ENCODE peak calls at places on chromosomes 11 and 22, in seven cellular contexts. Z is SK-N-SH, C is K562, I is HepG2, S is H1, D is HCT116, W is GM12878. Q is an unnamed sample.

GRCh38 chr11:87179621-87180020 is 141.9 kb downstream of the TMEM135 start:
- DNase-seq in I (no peak), D (no peak), C (no peak), S (no peak), W (no peak), Z (no peak), Q (no peak)

GRCh38 chr11:96149743-96150555 is 193.0 kb downstream of the MAML2 start:
- DNase-seq in I (peak), Z (no peak), W (no peak), D (no peak), S (no peak), C (no peak), Q (no peak)

GRCh38 chr11:114026355-114026754 is 33.2 kb upstream of the ZBTB16 start:
- DNase-seq in S (peak), Z (no peak), D (no peak), C (peak), I (peak), W (no peak), Q (peak)

GRCh38 chr11:69970785-69971535 is 107.2 kb upstream of the ANO1 start:
- DNase-seq in I (no peak), S (no peak), D (no peak), C (no peak), Z (no peak), W (no peak), Q (no peak)

GRCh38 chr11:133443361-133443760 is 88.9 kb downstream of the OPCML start:
- DNase-seq in W (no peak), C (no peak), S (no peak), D (no peak), I (no peak), Z (no peak), Q (no peak)

GRCh38 chr11:114061053-114062049 is 1.8 kb downstream of the ZBTB16 start:
- DNase-seq in Z (peak), C (no peak), W (no peak), S (no peak), I (no peak), D (no peak), Q (peak)

GRCh38 chr11:18727499-18728236 is 1.7 kb upstream of the IGSF22 start:
- DNase-seq in I (peak), W (no peak), D (peak), S (no peak), Z (peak), C (peak), Q (peak)

GRCh38 chr11:57321996-57322880 is 2.5 kb downstream of the TNKS1BP1 start:
- DNase-seq in W (no peak), D (peak), I (peak), C (peak), Z (peak), S (no peak), Q (peak)

GRCh38 chr22:22207845-22208564 is 36.6 kb upstream of the VPREB1 start:
- DNase-seq in D (peak), S (peak), W (peak), I (peak), C (peak), Z (peak), Q (peak)

GRCh38 chr22:24039046-24039445 is 27.9 kb downstream of the CABIN1 start:
- DNase-seq in I (no peak), S (no peak), W (no peak), Z (no peak), C (no peak), D (no peak), Q (no peak)

GRCh38 chr11:19892387-19892786 is 179.8 kb downstream of the NAV2 start:
- DNase-seq in Z (no peak), W (no peak), D (no peak), S (no peak), C (no peak), I (no peak), Q (no peak)

GRCh38 chr11:23212829-23213228 is 352.6 kb upstream of the CCDC179 start:
- DNase-seq in W (no peak), S (no peak), C (no peak), D (no peak), Z (no peak), I (no peak), Q (no peak)

GRCh38 chr11:101100601-101101000 is 29.0 kb downstream of the PGR start:
- DNase-seq in Z (no peak), W (no peak), I (no peak), D (no peak), S (no peak), C (no peak), Q (no peak)

GRCh38 chr11:65078151-65078550 is 5.7 kb downstream of the CDCA5 start:
- DNase-seq in W (no peak), D (peak), I (peak), Z (peak), C (peak), S (no peak), Q (peak)

GRCh38 chr11:19355601-19356000 is 114.9 kb upstream of the E2F8 start:
- DNase-seq in D (no peak), W (no peak), S (no peak), I (no peak), C (no peak), Z (no peak), Q (no peak)

GRCh38 chr11:117597083-117597482 is 199.9 kb downstream of the DSCAML1 start:
- DNase-seq in C (peak), I (peak), W (no peak), S (no peak), Z (no peak), D (peak), Q (peak)
- TF ChIP-seq JUND in C (no peak), I (no peak), W (no peak), S (no peak), Z (no peak), D (no peak), Q (no peak)

GRCh38 chr22:20053407-20054033 is 26.5 kb upstream of the DGCR8 start:
- DNase-seq in I (no peak), D (no peak), C (no peak), W (no peak), S (no peak), Z (no peak), Q (no peak)
- TF ChIP-seq JUND in I (no peak), D (no peak), C (no peak), W (no peak), S (no peak), Z (no peak), Q (no peak)

GRCh38 chr11:31974737-31975136 is 116.1 kb upstream of the RCN1 start:
- DNase-seq in Z (no peak), S (no peak), W (no peak), C (no peak), I (no peak), D (peak), Q (no peak)
- TF ChIP-seq JUND in Z (peak), S (no peak), W (no peak), C (no peak), I (no peak), D (no peak), Q (no peak)

GRCh38 chr11:78290293-78291176 is 101.8 kb downstream of the USP35 start:
- DNase-seq in D (no peak), I (peak), C (peak), S (no peak), Z (no peak), W (no peak), Q (no peak)
- TF ChIP-seq JUND in D (no peak), I (peak), C (peak), S (no peak), Z (no peak), W (no peak), Q (no peak)

DNA sequence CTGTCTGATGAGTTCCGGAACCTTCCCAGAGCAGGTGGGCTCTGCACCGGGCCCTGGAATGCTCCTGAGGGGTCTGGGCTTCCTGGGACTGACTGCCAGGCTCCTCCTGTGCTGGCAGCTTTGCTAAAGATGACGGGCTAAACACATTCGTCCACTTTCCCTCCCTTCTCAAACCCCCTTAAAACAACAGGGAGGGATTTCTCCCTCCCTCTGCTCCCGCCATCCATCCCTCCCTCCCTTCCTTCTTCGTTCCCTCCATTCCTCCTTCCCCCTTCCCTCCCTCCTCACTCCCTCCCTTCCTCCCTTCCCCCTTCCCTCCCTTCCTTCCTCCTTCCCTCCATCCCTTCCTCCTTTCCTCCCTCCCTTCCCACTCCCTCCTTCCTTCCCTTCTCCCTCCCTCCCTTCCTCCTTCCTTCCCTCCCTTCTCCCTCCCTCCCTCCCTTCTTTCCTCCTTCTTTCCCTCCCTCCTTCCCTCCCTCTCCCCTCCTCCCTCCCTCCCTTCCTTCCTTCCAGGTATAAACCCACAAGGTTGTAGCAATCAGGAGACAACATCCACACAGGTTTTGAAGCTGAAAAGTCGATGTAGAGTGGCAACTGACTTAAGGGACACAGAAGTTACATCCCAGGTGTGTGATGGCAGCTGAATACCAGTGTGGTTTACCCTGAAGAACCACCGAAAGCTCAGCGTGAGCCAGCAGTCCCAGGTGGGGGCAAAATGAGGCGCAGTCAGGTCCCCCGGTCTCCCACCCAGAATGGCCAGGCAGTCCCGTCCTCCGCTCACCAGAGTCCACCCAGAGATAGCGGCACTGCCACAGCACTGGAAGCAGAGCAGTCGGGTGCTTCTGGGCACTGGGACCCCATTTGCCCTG is 18.7 kb upstream of the MGAT3 start:
- DNase-seq in W (no peak), I (no peak), S (no peak), D (no peak), C (no peak), Z (no peak), Q (no peak)
- TF ChIP-seq JUND in W (no peak), I (no peak), S (no peak), D (no peak), C (no peak), Z (no peak), Q (no peak)

GRCh38 chr11:112172362-112172994 is 2.8 kb upstream of the BCO2 start:
- DNase-seq in C (no peak), D (no peak), S (no peak), W (no peak), I (no peak), Z (no peak), Q (no peak)
- TF ChIP-seq JUND in C (no peak), D (no peak), S (no peak), W (no peak), I (no peak), Z (no peak), Q (no peak)

DNA sequence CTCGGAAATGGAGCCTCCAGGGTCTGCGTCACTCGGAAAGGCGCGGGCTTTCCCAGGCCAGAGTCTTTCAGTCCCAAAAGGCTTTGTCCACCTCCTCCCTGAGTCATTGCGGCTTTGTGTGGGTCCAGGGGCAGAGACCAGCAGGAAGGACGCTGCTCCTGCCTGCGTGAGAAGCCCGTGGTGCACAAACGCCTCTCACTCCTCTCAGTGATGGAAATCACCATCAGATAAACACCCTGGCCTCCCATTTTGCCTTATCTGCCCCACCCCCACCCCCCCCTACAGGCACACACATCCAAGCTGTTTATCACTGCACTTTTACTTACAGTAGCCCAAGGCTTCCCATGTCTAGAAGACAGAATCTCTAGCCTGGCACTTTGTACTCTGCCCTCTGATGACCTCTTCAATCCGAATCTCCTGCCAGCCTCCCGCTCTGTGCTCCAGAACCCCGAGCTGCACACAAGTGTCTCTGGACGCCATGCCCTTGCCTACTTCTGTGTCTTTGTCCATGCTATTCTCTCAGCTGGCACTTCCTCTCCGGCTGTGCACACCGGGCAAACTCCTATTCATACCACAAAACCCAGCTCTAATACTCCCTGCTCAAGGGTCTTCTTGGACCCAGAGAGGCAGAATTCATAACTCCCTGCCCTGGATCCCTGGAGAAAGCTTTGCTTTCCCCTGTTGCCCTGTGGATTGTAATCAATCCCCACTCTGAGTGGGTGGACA is 954.6 kb downstream of the TBC1D22A start:
- DNase-seq in C (peak), D (no peak), Z (no peak), S (no peak), I (no peak), W (no peak), Q (no peak)
- TF ChIP-seq JUND in C (no peak), D (no peak), Z (no peak), S (no peak), I (no peak), W (no peak), Q (no peak)

GRCh38 chr22:44438481-44439131 is 59.4 kb downstream of the RTL6 start:
- DNase-seq in D (no peak), C (no peak), I (no peak), W (no peak), Z (no peak), S (no peak), Q (no peak)
- TF ChIP-seq JUND in D (no peak), C (no peak), I (no peak), W (no peak), Z (no peak), S (no peak), Q (no peak)